ENCODE peak calls at places on chromosomes 13 and 19, in seven cellular contexts. Q is GM23338; O is NCI-H2029 treated with DMSO at 0.1 percent for 48 hours; H is C1 segment of cervical spinal cord; J is body of pancreas; Y is NCI-H524 treated with DMSO at 0.1 percent for 48 hours; P is stimulated activated CD4-positive, alpha-beta T cell treated with anti-CD3 and anti-CD28 coated beads, Interleukin-1b, Interleukin-23, amount 100 ng/mL, for 24 hours. A is an unnamed sample.

GRCh38 chr13:19606737-19607136 is 26.7 kb upstream of the MPHOSPH8 start:
- DNase-seq in Q (no peak), O (no peak), H (no peak), J (no peak), Y (no peak), P (no peak), A (no peak)

GRCh38 chr19:11821474-11821873 is 7.4 kb downstream of the ZNF440 start:
- DNase-seq in Q (no peak), O (no peak), H (no peak), J (no peak), Y (no peak), P (no peak), A (no peak)

GRCh38 chr19:50384685-50385535 is 763 bp downstream of the POLD1 start:
- DNase-seq in Q (peak), O (peak), H (no peak), J (no peak), Y (no peak), P (no peak), A (no peak)

GRCh38 chr13:83350569-83350968 is 531.7 kb downstream of the SLITRK1 start:
- DNase-seq in Q (no peak), O (no peak), H (no peak), J (no peak), Y (no peak), P (no peak), A (no peak)

GRCh38 chr19:13060233-13060963 is 42.3 kb downstream of the LYL1 start:
- DNase-seq in Q (no peak), O (no peak), H (peak), J (no peak), Y (no peak), P (no peak), A (no peak)

GRCh38 chr19:11209892-11210655 is 12.7 kb upstream of the KANK2 start:
- DNase-seq in Q (no peak), O (no peak), H (no peak), J (no peak), Y (no peak), P (no peak), A (no peak)

GRCh38 chr19:55688422-55689218 is 13.6 kb downstream of the EPN1 start:
- DNase-seq in Q (no peak), O (no peak), H (no peak), J (no peak), Y (no peak), P (no peak), A (no peak)

GRCh38 chr19:48239582-48240141 is 16.1 kb downstream of the CARD8 start:
- DNase-seq in Q (no peak), O (no peak), H (no peak), J (no peak), Y (no peak), P (no peak), A (no peak)

GRCh38 chr19:47598407-47599349 is 10.3 kb upstream of the BICRA start:
- DNase-seq in Q (peak), O (no peak), H (no peak), J (peak), Y (no peak), P (no peak), A (peak)